ENCODE peak calls at places on chromosome 18, in ten cellular contexts. Q is tibial artery; T is Calu3; E is nephron progenitor cell; G is KBM-7; F is NCI-H774; S is activated CD4-positive, CD25-positive, alpha-beta regulatory T cell treated with anti-CD3 and anti-CD28 coated beads, Interleukin-2, amount 50 U/mL, for 16 hours; O is SHP77; X is activated T-cell treated with anti-CD3 and anti-CD28 coated beads for 1 hour; R is pancreas. L is an unnamed sample.

GRCh38 chr18:55101458-55101824 is 142.2 kb upstream of the CCDC68 start:
- DNase-seq in Q (no peak), T (no peak), E (no peak), G (no peak), F (no peak), S (no peak), O (no peak), X (no peak), R (no peak), L (no peak)

GRCh38 chr18:69658137-69658536 is 257.4 kb downstream of the DOK6 start:
- DNase-seq in Q (no peak), T (no peak), E (no peak), G (no peak), F (no peak), S (no peak), O (no peak), X (no peak), R (no peak), L (no peak)

GRCh38 chr18:44514106-44514505 is 166.6 kb upstream of the SETBP1 start:
- DNase-seq in Q (no peak), T (no peak), E (no peak), G (no peak), F (no peak), S (no peak), O (no peak), X (no peak), R (no peak), L (no peak)

GRCh38 chr18:23689616-23690504 is 607 bp downstream of the LAMA3 start:
- DNase-seq in Q (peak), T (peak), E (peak), G (no peak), F (no peak), S (no peak), O (no peak), X (no peak), R (no peak), L (no peak)

GRCh38 chr18:8045160-8045885 is 478.2 kb downstream of the PTPRM start:
- DNase-seq in Q (no peak), T (no peak), E (no peak), G (no peak), F (no peak), S (no peak), O (no peak), X (no peak), R (no peak), L (no peak)

GRCh38 chr18:35247412-35248249 is 6.8 kb downstream of the ZNF397 start:
- DNase-seq in Q (no peak), T (no peak), E (no peak), G (peak), F (no peak), S (no peak), O (no peak), X (no peak), R (no peak), L (no peak)

GRCh38 chr18:26614374-26614773 is 66.0 kb upstream of the KCTD1 start:
- DNase-seq in Q (no peak), T (no peak), E (no peak), G (no peak), F (no peak), S (no peak), O (no peak), X (no peak), R (no peak), L (no peak)

GRCh38 chr18:48875942-48876511 is 74.7 kb downstream of the SMAD7 start:
- DNase-seq in Q (peak), T (no peak), E (peak), G (peak), F (no peak), S (no peak), O (no peak), X (no peak), R (no peak), L (peak)

GRCh38 chr18:55589625-55590291 is 1.8 kb upstream of the TCF4 start:
- DNase-seq in Q (peak), T (no peak), E (peak), G (peak), F (peak), S (no peak), O (peak), X (peak), R (peak), L (peak)

GRCh38 chr18:45677408-45677807 is 46.6 kb upstream of the SLC14A1 start:
- DNase-seq in Q (no peak), T (no peak), E (no peak), G (no peak), F (no peak), S (no peak), O (no peak), X (no peak), R (no peak), L (peak)

GRCh38 chr18:23054553-23054952 is 80.7 kb upstream of the CABLES1 start:
- DNase-seq in Q (peak), T (no peak), E (no peak), G (no peak), F (no peak), S (no peak), O (no peak), X (no peak), R (no peak), L (no peak)

GRCh38 chr18:74806700-74807416 is 209.2 kb downstream of the ZNF407 start:
- DNase-seq in Q (no peak), T (peak), E (no peak), G (no peak), F (peak), S (no peak), O (no peak), X (no peak), R (no peak), L (no peak)

GRCh38 chr18:65592419-65592818 is 158.4 kb upstream of the CDH7 start:
- DNase-seq in Q (no peak), T (peak), E (no peak), G (no peak), F (no peak), S (no peak), O (no peak), X (no peak), R (no peak), L (no peak)

GRCh38 chr18:55420665-55420964 is 167.4 kb downstream of the TCF4 start:
- DNase-seq in Q (no peak), T (no peak), E (no peak), G (peak), F (no peak), S (no peak), O (no peak), X (no peak), R (no peak), L (no peak)

GRCh38 chr18:47574966-47575365 is 323.5 kb upstream of the SKOR2 start:
- DNase-seq in Q (no peak), T (no peak), E (no peak), G (no peak), F (no peak), S (no peak), O (no peak), X (no peak), R (no peak), L (no peak)

GRCh38 chr18:61765097-61765496 is 127.7 kb downstream of the RNF152 start:
- DNase-seq in Q (no peak), T (no peak), E (peak), G (no peak), F (no peak), S (no peak), O (no peak), X (no peak), R (no peak), L (peak)

GRCh38 chr18:12027046-12027445 is 45.7 kb downstream of the IMPA2 start:
- DNase-seq in Q (peak), T (no peak), E (no peak), G (no peak), F (no peak), S (no peak), O (no peak), X (no peak), R (peak), L (no peak)

GRCh38 chr18:6624271-6624670 is 105.2 kb upstream of the ARHGAP28 start:
- DNase-seq in Q (no peak), T (no peak), E (no peak), G (no peak), F (no peak), S (no peak), O (no peak), X (no peak), R (no peak), L (no peak)

GRCh38 chr18:46301081-46301480 is 196.9 kb downstream of the HAUS1 start:
- DNase-seq in Q (peak), T (no peak), E (no peak), G (no peak), F (no peak), S (no peak), O (no peak), X (no peak), R (no peak), L (no peak)

GRCh38 chr18:69647695-69648094 is 247.0 kb downstream of the DOK6 start:
- DNase-seq in Q (no peak), T (no peak), E (no peak), G (no peak), F (no peak), S (no peak), O (no peak), X (no peak), R (no peak), L (no peak)

L was measured in SK-N-DZ.